ENCODE peak calls at places on chromosomes 4 and X, in ten cellular contexts. S is hepatocyte; T is ovary; W is activated effector memory CD4-positive, alpha-beta T cell treated with anti-CD3 and anti-CD28 coated beads, Interleukin-2, amount 50 U/mL, for 16 hours; M is effector memory CD8-positive, alpha-beta T cell; F is NCI-H2171 treated with DMSO at 0.1 percent for 48 hours; C is lung; N is activated CD4-positive, alpha-beta T cell treated with anti-CD3 and anti-CD28 coated beads for 1 hour; B is kidney glomerular epithelial cell; Y is NCI-H2081 treated with DMSO at 0.1 percent for 48 hours. A is an unnamed sample.

GRCh38 chr4:3700736-3701135 is 65.4 kb upstream of the ADRA2C start:
- DNase-seq in M (no peak), C (no peak), B (no peak), T (peak; percentile 17), S (no peak), W (no peak), N (no peak), F (no peak), Y (no peak), A (no peak)

GRCh38 chr4:166501941-166502382 is 628.9 kb downstream of the TLL1 start:
- DNase-seq in S (peak; percentile 62), N (no peak), C (no peak), Y (no peak), B (no peak), F (no peak), W (no peak), M (no peak), T (no peak), A (no peak)

GRCh38 chr4:114378306-114378903 is 220.2 kb upstream of the UGT8 start:
- DNase-seq in W (no peak), B (peak; percentile 33), S (peak; percentile 49), T (no peak), F (peak; percentile 32), Y (no peak), N (no peak), M (no peak), C (no peak), A (no peak)

GRCh38 chrX:97616883-97617510 is 733.3 kb downstream of the RPA4 start:
- DNase-seq in N (no peak), B (peak; percentile 21), W (no peak), T (no peak), Y (no peak), C (no peak), M (no peak), F (no peak), S (peak; percentile 44), A (no peak)

GRCh38 chr4:102981005-102981404 is 38.5 kb downstream of the SLC9B1 start:
- DNase-seq in Y (no peak), T (no peak), F (no peak), B (no peak), S (no peak), W (no peak), M (no peak), N (no peak), C (no peak), A (no peak)

GRCh38 chr4:125041372-125041930 is 273.3 kb upstream of the FAT4 start:
- DNase-seq in F (no peak), B (peak; percentile 26), Y (no peak), W (no peak), N (no peak), C (no peak), T (no peak), M (no peak), S (no peak), A (no peak)

GRCh38 chr4:184066584-184067300 is 150.9 kb downstream of the ENPP6 start:
- DNase-seq in F (no peak), Y (no peak), T (no peak), W (no peak), S (peak; percentile 24), N (no peak), C (no peak), M (no peak), B (no peak), A (no peak)

GRCh38 chrX:136168929-136169735 is 21.8 kb downstream of the FHL1 start:
- DNase-seq in B (peak; percentile 96), S (peak; percentile 66), F (peak; percentile 52), W (no peak), Y (peak; percentile 70), T (no peak), M (no peak), N (no peak), C (no peak), A (no peak)

GRCh38 chr4:185792384-185793146 is 19.4 kb downstream of the SORBS2 start:
- DNase-seq in Y (no peak), B (peak; percentile 74), C (no peak), F (no peak), N (no peak), W (no peak), T (no peak), S (peak; percentile 18), M (no peak), A (no peak)

GRCh38 chr4:6280365-6280996 is 10.8 kb downstream of the WFS1 start:
- DNase-seq in B (no peak), Y (no peak), M (no peak), C (no peak), F (no peak), S (no peak), W (no peak), T (peak; percentile 49), N (no peak), A (no peak)

GRCh38 chr4:183858011-183858615 is 47.0 kb upstream of the STOX2 start:
- DNase-seq in Y (no peak), T (no peak), C (no peak), W (no peak), B (no peak), N (no peak), M (no peak), S (no peak), F (no peak), A (no peak)

GRCh38 chr4:133995243-133995960 is 206.2 kb downstream of the PABPC4L start:
- DNase-seq in W (no peak), C (no peak), S (no peak), T (no peak), M (no peak), Y (no peak), N (no peak), F (peak; percentile 1), B (no peak), A (no peak)

GRCh38 chrX:97551821-97552220 is 668.1 kb downstream of the RPA4 start:
- DNase-seq in N (no peak), S (no peak), W (no peak), M (no peak), T (no peak), F (no peak), B (no peak), Y (no peak), C (no peak), A (no peak)

GRCh38 chrX:110248582-110248981 is 69.3 kb downstream of the AMMECR1 start:
- DNase-seq in C (no peak), W (no peak), B (no peak), Y (no peak), N (no peak), S (no peak), T (no peak), M (no peak), F (no peak), A (no peak)

GRCh38 chr4:10715696-10716095 is 31.1 kb upstream of the CLNK start:
- DNase-seq in W (no peak), S (peak; percentile 42), N (no peak), M (no peak), F (no peak), Y (no peak), T (no peak), B (no peak), C (no peak), A (no peak)

GRCh38 chr4:93384897-93385296 is 443.7 kb upstream of the ATOH1 start:
- DNase-seq in W (no peak), C (no peak), T (no peak), M (no peak), S (no peak), B (peak; percentile 92), N (no peak), F (no peak), Y (no peak), A (no peak)

GRCh38 chrX:118595501-118596042 is 100.0 kb downstream of the DOCK11 start:
- DNase-seq in N (no peak), W (no peak), B (no peak), S (no peak), T (no peak), F (peak; percentile 9), M (no peak), Y (no peak), C (no peak), A (no peak)

GRCh38 chr4:99403380-99404194 is 31.6 kb downstream of the ADH7 start:
- DNase-seq in S (peak; percentile 40), W (no peak), M (no peak), F (no peak), C (no peak), B (peak; percentile 61), Y (no peak), T (no peak), N (no peak), A (no peak)

GRCh38 chr4:98969813-98970212 is 25.7 kb upstream of the METAP1 start:
- DNase-seq in Y (no peak), W (no peak), S (no peak), T (no peak), F (no peak), B (no peak), N (no peak), C (no peak), M (no peak), A (no peak)

GRCh38 chrX:51395807-51396728 is 63.4 kb downstream of the NUDT10 start:
- DNase-seq in W (peak; percentile 78), M (peak; percentile 31), T (peak; percentile 62), C (no peak), N (peak; percentile 48), B (no peak), Y (no peak), S (no peak), F (no peak), A (peak; percentile 60)

GRCh38 chr4:146545102-146545501 is 23.4 kb upstream of the SLC10A7 start:
- DNase-seq in F (no peak), M (no peak), C (no peak), N (no peak), Y (no peak), B (no peak), T (no peak), W (no peak), S (peak; percentile 17), A (no peak)

GRCh38 chr4:78061939-78062603 is 4.9 kb downstream of the FRAS1 start:
- DNase-seq in N (no peak), M (no peak), W (no peak), B (no peak), F (peak; percentile 5), S (no peak), C (no peak), T (no peak), Y (no peak), A (no peak)

GRCh38 chrX:50988649-50989048 is 78.1 kb downstream of the BMP15 start:
- DNase-seq in M (peak; percentile 0), S (peak; percentile 38), Y (no peak), C (no peak), T (no peak), W (no peak), B (peak; percentile 17), N (no peak), F (peak; percentile 2), A (no peak)

GRCh38 chr4:156322592-156322991 is 368.9 kb upstream of the CTSO start:
- DNase-seq in W (no peak), M (no peak), F (no peak), S (no peak), Y (no peak), C (no peak), B (peak; percentile 77), T (no peak), N (no peak), A (no peak)

GRCh38 chrX:71992711-71993110 is 82.1 kb downstream of the NHSL2 start:
- DNase-seq in F (no peak), N (peak; percentile 7), B (no peak), S (no peak), C (peak; percentile 27), T (no peak), M (peak; percentile 67), Y (no peak), W (peak; percentile 67), A (peak; percentile 39)

A was measured in T-cell.